ENCODE peak calls at places on chromosomes 1 and 21, in four cellular contexts. P, J, E and B are unnamed samples.
A peak's percentile ranks its signal among the peaks of the same experiment; 100 is the strongest.

GRCh38 chr1:184974086-184974836 is at the start of gene NIBAN1:
- DNase-seq in P (peak; percentile 60), J (peak; percentile 73), E (peak; percentile 47), B (peak; percentile 66)

GRCh38 chr1:52590275-52590674 is 11.9 kb upstream of the GPX7 start:
- DNase-seq in P (no peak), J (no peak), E (no peak), B (no peak)

GRCh38 chr1:48084826-48085225 is 87.6 kb upstream of the TRABD2B start:
- DNase-seq in P (no peak), J (no peak), E (no peak), B (no peak)

GRCh38 chr1:45205000-45205909 is 1.1 kb downstream of the ZSWIM5 start:
- DNase-seq in P (peak; percentile 43), J (peak; percentile 39), E (peak; percentile 34), B (peak; percentile 35)

GRCh38 chr1:8790987-8791386 is 26.5 kb downstream of the RERE start:
- DNase-seq in P (no peak), J (no peak), E (no peak), B (no peak)

GRCh38 chr1:156571261-156571958 is 955 bp downstream of the IQGAP3 start:
- DNase-seq in P (peak; percentile 87), J (no peak), E (peak; percentile 96), B (peak; percentile 86)

GRCh38 chr1:103180660-103181059 is 72.3 kb upstream of the COL11A1 start:
- DNase-seq in P (peak; percentile 71), J (no peak), E (peak; percentile 72), B (peak; percentile 22)

GRCh38 chr1:230270940-230271325 is 155.2 kb downstream of the PGBD5 start:
- DNase-seq in P (no peak), J (no peak), E (no peak), B (no peak)

GRCh38 chr21:34517491-34518245 is 5.7 kb upstream of the KCNE1 start:
- DNase-seq in P (no peak), J (no peak), E (no peak), B (no peak)

GRCh38 chr1:198054510-198054909 is 102.3 kb upstream of the NEK7 start:
- DNase-seq in P (no peak), J (no peak), E (no peak), B (no peak)

DNA sequence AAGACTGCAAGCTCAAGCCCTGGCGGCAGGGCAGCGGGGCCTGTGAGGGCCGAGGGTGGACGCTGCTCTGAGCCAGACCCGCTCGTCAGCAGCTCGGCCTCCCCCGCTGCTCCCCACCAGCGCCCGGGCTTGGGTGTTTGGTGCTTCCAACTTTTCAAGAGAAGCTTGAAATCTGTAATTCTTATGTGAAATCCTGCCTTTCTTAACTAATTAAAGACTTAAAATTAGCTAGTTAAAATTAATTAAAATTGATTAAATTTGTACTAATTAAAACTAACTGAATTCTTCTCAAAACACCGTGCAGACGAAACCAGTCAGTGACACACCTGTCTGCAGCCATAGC is 14.0 kb upstream of the SLC19A1 start:
- DNase-seq in P (no peak), J (no peak), E (no peak), B (no peak)
- H3K4me3 ChIP-seq in P (no peak overlapping the region), J (peak overlapping the region; percentile 64), E (no peak overlapping the region), B (no peak overlapping the region)

DNA sequence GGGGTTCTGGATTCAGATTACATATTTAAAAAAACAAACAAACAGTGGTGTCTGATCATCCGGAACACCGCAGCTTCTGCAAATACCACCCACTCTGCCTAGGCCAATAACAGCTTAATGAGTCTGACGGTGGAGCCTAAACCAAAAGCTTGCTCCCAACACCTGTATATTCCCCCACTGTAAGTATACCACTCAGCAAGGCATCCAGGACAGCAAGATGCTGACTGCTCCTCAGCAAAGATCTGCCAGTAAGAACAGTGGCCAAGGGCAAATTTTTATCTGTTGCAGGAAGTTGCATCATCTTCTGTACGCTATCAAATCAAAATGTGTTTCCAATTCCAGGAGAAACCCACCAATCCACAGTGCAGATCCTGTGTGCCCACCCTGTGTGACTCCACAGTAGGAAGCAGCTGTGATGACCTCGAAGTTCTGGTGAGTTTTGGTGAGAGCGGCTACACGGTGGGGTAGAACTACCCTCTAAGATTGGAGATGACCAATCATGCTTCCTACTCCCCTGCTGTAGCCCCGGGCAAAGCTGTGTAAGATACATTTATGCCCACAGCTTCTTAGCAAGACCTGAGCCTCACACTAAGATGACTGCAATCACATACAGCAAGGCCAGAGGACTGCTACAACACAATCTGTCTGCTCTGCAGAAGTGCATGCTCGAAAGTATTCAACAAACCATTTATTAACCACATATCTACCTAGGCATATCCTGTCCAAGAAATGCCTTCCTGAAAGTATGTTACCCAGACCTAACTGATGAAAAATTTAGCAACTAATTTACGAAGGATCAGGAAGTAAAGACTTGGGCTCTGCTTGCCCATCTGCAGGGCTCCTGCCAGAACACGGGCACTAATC is 30.5 kb downstream of the SIPA1L2 start:
- DNase-seq in P (no peak), J (no peak), E (peak; percentile 47), B (peak; percentile 56)
- TF ChIP-seq CTCF in P (no peak), J (no peak), E (no peak), B (no peak)

GRCh38 chr1:222592171-222592570 is 2.4 kb upstream of the TAF1A start:
- DNase-seq in P (no peak), J (no peak), E (peak; percentile 66), B (peak; percentile 12)

GRCh38 chr1:222589462-222590302 is at the start of gene TAF1A:
- DNase-seq in P (peak; percentile 78), J (peak; percentile 87), E (peak; percentile 74), B (peak; percentile 80)

GRCh38 chr1:222583079-222583478 is 6.7 kb downstream of the TAF1A start:
- DNase-seq in P (no peak), J (no peak), E (no peak), B (no peak)

GRCh38 chr1:222586842-222587241 is 2.9 kb downstream of the TAF1A start:
- DNase-seq in P (no peak), J (no peak), E (no peak), B (no peak)

DNA sequence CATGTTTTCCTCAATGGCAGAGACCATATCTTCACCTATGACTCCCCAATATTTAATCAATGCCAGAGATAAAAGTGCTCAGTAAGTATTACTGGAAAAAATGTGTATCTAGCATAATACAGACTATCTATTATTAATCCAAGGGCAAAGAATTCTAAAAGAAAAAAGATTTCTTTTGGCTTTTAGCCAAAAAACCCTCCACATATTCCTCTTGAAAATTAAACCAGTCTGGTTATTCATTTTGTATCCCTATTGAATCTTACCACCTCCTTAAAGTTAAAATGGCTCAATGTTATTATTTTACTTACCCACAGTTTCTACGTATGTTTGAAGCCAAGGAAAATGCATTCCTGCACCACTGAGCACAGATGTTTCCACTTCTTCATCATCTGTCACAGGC is 1.6 kb downstream of the TAF1A start:
- DNase-seq in P (no peak), J (no peak), E (no peak), B (peak; percentile 19)
- H3K4me3 ChIP-seq in P (no peak overlapping the region), J (peak overlapping the region; percentile 73), E (no peak overlapping the region), B (no peak overlapping the region)

DNA sequence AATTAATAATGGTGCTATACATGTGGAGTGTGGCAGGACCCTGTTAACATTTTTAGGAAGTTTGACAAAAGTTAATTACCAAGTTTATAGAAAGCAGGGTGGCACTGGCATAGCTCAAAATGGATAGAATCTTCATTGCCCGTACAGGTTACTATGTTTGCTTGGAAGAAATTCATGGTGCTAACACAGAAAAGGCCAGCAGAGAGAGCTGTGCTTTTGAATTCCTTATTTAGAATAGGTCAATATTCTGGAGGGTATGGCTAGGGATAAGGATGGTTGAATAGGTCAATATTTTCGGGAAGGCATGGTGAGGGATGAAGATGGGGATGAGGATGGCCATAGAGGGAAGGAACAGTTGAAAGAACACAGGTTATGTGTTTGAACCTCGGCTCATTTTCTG is 345.1 kb downstream of the LMO4 start:
- DNase-seq in P (no peak), J (no peak), E (no peak), B (peak; percentile 16)
- TF ChIP-seq CTCF in P (peak; percentile 14), J (no peak), E (no peak), B (peak; percentile 16)